ENCODE peak calls at places on chromosome 11, in six cellular contexts. K is ascending aorta; X is cardiac muscle cell; N is CD8-positive, alpha-beta T cell; D is WERI-Rb-1; Z is breast epithelium. H is an unnamed sample. For H3K27me3, the result is how much of the 10 kb centered on the place peaks cover.

GRCh38 chr11:46237248-46238077 is 40.0 kb upstream of the CREB3L1 start:
- DNase-seq in Z (no peak), X (peak), K (peak), N (peak), D (peak), H (peak)

GRCh38 chr11:65574147-65574962 is 1.5 kb upstream of the EHBP1L1 start:
- DNase-seq in K (peak), Z (peak), D (peak), X (peak), N (peak), H (peak)

GRCh38 chr11:20355221-20356219 is 8.0 kb upstream of the HTATIP2 start:
- DNase-seq in N (peak), Z (no peak), D (peak), K (no peak), X (peak), H (no peak)

GRCh38 chr11:107430525-107430924 is 27.1 kb downstream of the CWF19L2 start:
- DNase-seq in D (no peak), X (no peak), K (no peak), Z (no peak), N (no peak), H (no peak)

GRCh38 chr11:102464859-102465500 is 12.4 kb upstream of the TMEM123 start:
- DNase-seq in N (no peak), D (no peak), X (no peak), Z (no peak), K (no peak), H (no peak)

GRCh38 chr11:65208785-65209710 is 27.3 kb downstream of the CAPN1 start:
- DNase-seq in X (no peak), D (peak), Z (no peak), N (no peak), K (peak), H (no peak)

GRCh38 chr11:2961080-2961479 is 31.0 kb downstream of the NAP1L4 start:
- DNase-seq in D (no peak), K (no peak), Z (no peak), N (no peak), X (no peak), H (no peak)

GRCh38 chr11:2885017-2885675 is 429 bp downstream of the CDKN1C start:
- DNase-seq in Z (no peak), D (peak), N (peak), X (peak), K (no peak), H (no peak)

GRCh38 chr11:32204751-32205150 is 113.9 kb downstream of the RCN1 start:
- DNase-seq in N (no peak), D (no peak), Z (no peak), X (no peak), K (no peak), H (no peak)

GRCh38 chr11:112073941-112074811 is at the start of the genes NKAPD1 and PIH1D2:
- DNase-seq in Z (peak), D (peak), N (peak), K (peak), X (peak), H (peak)

GRCh38 chr11:20156280-20156875 is 3.9 kb downstream of the DBX1 start:
- DNase-seq in K (no peak), Z (no peak), D (no peak), N (peak), X (no peak), H (no peak)

GRCh38 chr11:82234256-82234655 is 499.4 kb downstream of the FAM181B start:
- DNase-seq in K (no peak), N (no peak), Z (no peak), D (no peak), X (no peak), H (no peak)

GRCh38 chr11:41971592-41971991 is 512.1 kb upstream of the LRRC4C start:
- DNase-seq in K (no peak), D (no peak), Z (no peak), X (no peak), N (no peak), H (no peak)

GRCh38 chr11:118907051-118907748 is 18.5 kb downstream of the BCL9L start:
- DNase-seq in K (peak), N (peak), Z (peak), X (peak), D (peak), H (peak)

GRCh38 chr11:125373426-125374391 is 122.4 kb downstream of the FEZ1 start:
- DNase-seq in N (no peak), D (no peak), X (peak), Z (no peak), K (no peak), H (no peak)

GRCh38 chr11:124627546-124627945 is 4.9 kb downstream of the TBRG1 start:
- DNase-seq in N (no peak), X (peak), K (no peak), D (no peak), Z (no peak), H (no peak)

GRCh38 chr11:3129591-3130268 is 35.4 kb downstream of the OSBPL5 start:
- DNase-seq in N (no peak), Z (no peak), D (no peak), X (no peak), K (peak), H (no peak)

GRCh38 chr11:69464621-69464960 is 16.9 kb upstream of the LINC01488 start:
- DNase-seq in N (no peak), K (no peak), D (no peak), Z (no peak), X (no peak), H (no peak)

GRCh38 chr11:68337399-68337835 is 25.0 kb downstream of the LRP5 start:
- DNase-seq in N (no peak), X (no peak), K (no peak), Z (no peak), D (no peak), H (no peak)

GRCh38 chr11:3177931-3178330 is 12.8 kb upstream of the OSBPL5 start:
- DNase-seq in X (no peak), D (no peak), K (no peak), Z (no peak), N (no peak), H (no peak)

GRCh38 chr11:11857769-11858168 is 16.0 kb downstream of the USP47 start:
- DNase-seq in K (no peak), D (no peak), N (no peak), Z (no peak), X (no peak), H (peak)

GRCh38 chr11:12287374-12288211 is 89.8 kb upstream of the PARVA start:
- DNase-seq in K (peak), X (peak), Z (no peak), D (peak), N (no peak), H (no peak)

GRCh38 chr11:67290801-67291200 is 1.7 kb downstream of the ANKRD13D start:
- DNase-seq in X (peak), Z (no peak), D (peak), K (no peak), N (no peak), H (no peak)

GRCh38 chr11:74371269-74372039 is 26.8 kb downstream of the PGM2L1 start:
- DNase-seq in X (peak), D (no peak), Z (no peak), N (no peak), K (no peak), H (no peak)

GRCh38 chr11:3160252-3161031 is 4.7 kb downstream of the OSBPL5 start:
- DNase-seq in N (no peak), Z (peak), K (peak), D (peak), X (peak), H (no peak)

GRCh38 chr11:71339178-71339881 is 87.0 kb upstream of the SHANK2 start:
- DNase-seq in K (peak), N (no peak), Z (no peak), D (no peak), X (peak), H (no peak)

GRCh38 chr11:88418508-88418907 is 81.0 kb upstream of the CTSC start:
- DNase-seq in N (no peak), Z (no peak), D (no peak), K (no peak), X (no peak), H (no peak)

GRCh38 chr11:19460718-19461405 is 220.1 kb upstream of the E2F8 start:
- DNase-seq in X (peak), K (no peak), Z (no peak), N (no peak), D (no peak), H (no peak)

DNA sequence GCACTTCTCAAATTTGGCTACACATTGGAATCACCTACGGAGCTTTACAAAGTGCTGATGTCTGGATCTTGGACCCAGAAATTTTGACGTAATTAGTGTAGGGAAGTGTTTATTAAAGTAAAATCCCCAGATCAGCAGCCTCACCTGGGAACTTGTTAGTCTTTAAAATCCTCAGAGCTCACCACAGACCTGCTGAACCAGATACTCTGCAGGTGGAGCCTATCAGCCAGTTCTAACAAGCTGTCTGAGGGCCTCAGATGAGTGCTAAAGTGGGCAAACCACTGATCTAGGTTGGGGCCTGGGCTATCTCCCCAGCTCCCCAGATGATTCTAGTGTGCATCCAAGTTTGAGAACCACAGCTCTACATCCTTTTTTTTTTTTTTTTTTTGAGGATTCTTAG is 436.0 kb downstream of the ETS1 start:
- DNase-seq in N (no peak), K (no peak), X (no peak), Z (no peak), D (no peak), H (no peak)
- H3K27me3 ChIP-seq in N (under half), K (under half), X (under half), Z (under half), D (under half), H (under half)

GRCh38 chr11:44805152-44805461 is 78.3 kb downstream of the TSPAN18 start:
- DNase-seq in N (no peak), Z (no peak), K (no peak), D (no peak), X (no peak), H (no peak)

GRCh38 chr11:44805596-44805995 is 78.8 kb downstream of the TSPAN18 start:
- DNase-seq in Z (no peak), N (no peak), K (no peak), D (no peak), X (no peak), H (no peak)

GRCh38 chr11:44808053-44808753 is 81.4 kb downstream of the TSPAN18 start:
- DNase-seq in N (no peak), X (no peak), K (no peak), Z (no peak), D (no peak), H (no peak)

GRCh38 chr11:44806631-44807030 is 79.9 kb downstream of the TSPAN18 start:
- DNase-seq in K (no peak), N (no peak), Z (no peak), D (no peak), X (no peak), H (no peak)

GRCh38 chr11:44804449-44805151 is 77.8 kb downstream of the TSPAN18 start:
- DNase-seq in X (peak), Z (no peak), K (no peak), D (no peak), N (no peak), H (no peak)
- H3K27ac ChIP-seq in X (peak), Z (no peak), K (no peak), D (no peak), N (no peak), H (no peak)

GRCh38 chr11:95991101-95991500 is 67.2 kb upstream of the MTMR2 start:
- DNase-seq in D (no peak), N (no peak), X (no peak), Z (no peak), K (no peak), H (no peak)
- H3K4me3 ChIP-seq in D (no peak), N (no peak), X (no peak), Z (no peak), K (no peak), H (no peak)

GRCh38 chr11:27582686-27583085 is 76.1 kb upstream of the LIN7C start:
- DNase-seq in X (no peak), D (no peak), Z (no peak), K (no peak), N (no peak), H (no peak)
- H3K27me3 ChIP-seq in X (under half), D (under half), Z (under half), K (under half), N (under half), H (under half)

H was measured in CD4-positive, alpha-beta memory T cell.